ENCODE peak calls at places on chromosomes 16 and 17, in nine cellular contexts. One of them, this sample, is unnamed.

GRCh38 chr17:47240806-47241205 is 12.8 kb upstream of the ITGB3 start:
- DNase-seq in neural crest cell: no peak
- DNase-seq in ovary: no peak
- DNase-seq in tibial artery: no peak
- DNase-seq in AG04450: no peak
- DNase-seq in HFFc6: no peak
- DNase-seq in IMR-90: no peak
- DNase-seq in mesothelial cell of epicardium: no peak
- DNase-seq in cardiac muscle cell: no peak
- DNase-seq in this sample: no peak

GRCh38 chr17:5873781-5874180 is 196.4 kb upstream of the WSCD1 start:
- DNase-seq in AG04450: no peak
- DNase-seq in IMR-90: no peak
- DNase-seq in mesothelial cell of epicardium: no peak
- DNase-seq in HFFc6: no peak
- DNase-seq in ovary: no peak
- DNase-seq in cardiac muscle cell: no peak
- DNase-seq in neural crest cell: no peak
- DNase-seq in tibial artery: no peak
- DNase-seq in this sample: no peak

GRCh38 chr17:75535119-75535537 is 9.6 kb downstream of the LLGL2 start:
- DNase-seq in AG04450: no peak
- DNase-seq in tibial artery: no peak
- DNase-seq in cardiac muscle cell: no peak
- DNase-seq in neural crest cell: no peak
- DNase-seq in HFFc6: no peak
- DNase-seq in IMR-90: no peak
- DNase-seq in ovary: no peak
- DNase-seq in mesothelial cell of epicardium: no peak
- DNase-seq in this sample: peak

GRCh38 chr17:323181-323580 is 29.4 kb downstream of the RPH3AL start:
- DNase-seq in cardiac muscle cell: no peak
- DNase-seq in AG04450: no peak
- DNase-seq in mesothelial cell of epicardium: no peak
- DNase-seq in neural crest cell: no peak
- DNase-seq in ovary: peak
- DNase-seq in IMR-90: no peak
- DNase-seq in HFFc6: no peak
- DNase-seq in tibial artery: no peak
- DNase-seq in this sample: no peak

GRCh38 chr16:6081320-6081976 is 983.9 kb upstream of the EEF2KMT start:
- DNase-seq in mesothelial cell of epicardium: peak
- DNase-seq in cardiac muscle cell: no peak
- DNase-seq in HFFc6: no peak
- DNase-seq in AG04450: no peak
- DNase-seq in neural crest cell: peak
- DNase-seq in IMR-90: no peak
- DNase-seq in ovary: no peak
- DNase-seq in tibial artery: no peak
- DNase-seq in this sample: peak

GRCh38 chr17:20097362-20097761 is 88.2 kb downstream of the SPECC1 start:
- DNase-seq in HFFc6: no peak
- DNase-seq in IMR-90: no peak
- DNase-seq in tibial artery: no peak
- DNase-seq in mesothelial cell of epicardium: no peak
- DNase-seq in cardiac muscle cell: no peak
- DNase-seq in neural crest cell: no peak
- DNase-seq in AG04450: no peak
- DNase-seq in ovary: no peak
- DNase-seq in this sample: no peak

GRCh38 chr16:21608647-21609328 is 9.4 kb downstream of the METTL9 start:
- DNase-seq in IMR-90: no peak
- DNase-seq in HFFc6: no peak
- DNase-seq in mesothelial cell of epicardium: no peak
- DNase-seq in neural crest cell: no peak
- DNase-seq in AG04450: no peak
- DNase-seq in ovary: no peak
- DNase-seq in cardiac muscle cell: peak
- DNase-seq in tibial artery: no peak
- DNase-seq in this sample: no peak

GRCh38 chr17:41439375-41439774 is 1.4 kb downstream of the KRT38 start:
- DNase-seq in HFFc6: no peak
- DNase-seq in cardiac muscle cell: peak
- DNase-seq in ovary: no peak
- DNase-seq in tibial artery: no peak
- DNase-seq in mesothelial cell of epicardium: no peak
- DNase-seq in neural crest cell: no peak
- DNase-seq in AG04450: no peak
- DNase-seq in IMR-90: peak
- DNase-seq in this sample: no peak

GRCh38 chr16:50266337-50267091 is at the start of gene ADCY7:
- DNase-seq in tibial artery: peak
- DNase-seq in AG04450: peak
- DNase-seq in neural crest cell: no peak
- DNase-seq in mesothelial cell of epicardium: peak
- DNase-seq in HFFc6: peak
- DNase-seq in cardiac muscle cell: peak
- DNase-seq in ovary: peak
- DNase-seq in IMR-90: peak
- DNase-seq in this sample: no peak

DNA sequence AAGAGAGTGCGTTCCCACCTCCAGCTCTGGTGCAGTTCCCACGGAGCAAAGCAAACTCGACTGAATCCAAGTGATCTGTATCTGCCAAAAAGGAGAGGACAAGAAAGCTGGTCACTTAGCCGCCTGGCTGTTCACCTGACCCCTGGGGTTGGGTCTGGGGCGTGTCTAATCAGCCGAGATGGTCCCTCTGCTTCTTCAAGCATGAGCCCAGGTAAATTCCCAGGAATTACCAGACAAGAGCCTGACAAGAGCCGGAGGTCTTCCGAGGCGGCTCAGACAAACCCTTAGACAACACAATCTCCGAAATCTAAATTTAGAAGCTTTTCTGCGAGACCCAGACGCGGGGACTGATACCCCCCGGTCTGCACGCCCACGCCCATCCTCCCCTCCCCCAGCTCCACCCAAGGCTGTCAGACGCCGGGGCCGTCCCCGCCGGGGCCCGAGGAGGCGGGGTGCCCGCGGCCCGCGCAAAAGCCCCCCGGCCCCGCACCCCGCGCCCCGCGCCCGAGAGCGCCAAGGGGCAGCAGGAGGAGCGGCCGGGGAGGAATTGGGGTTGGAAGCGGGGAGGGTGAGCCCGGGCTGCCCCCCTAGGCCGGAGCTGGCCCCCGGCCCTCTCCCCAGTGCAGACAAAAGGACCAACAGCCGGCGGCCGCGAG is 661 bp downstream of the ZNF821 start:
- DNase-seq in ovary: peak
- DNase-seq in AG04450: no peak
- DNase-seq in mesothelial cell of epicardium: peak
- DNase-seq in IMR-90: peak
- DNase-seq in tibial artery: peak
- DNase-seq in cardiac muscle cell: peak
- DNase-seq in HFFc6: no peak
- DNase-seq in neural crest cell: peak
- DNase-seq in this sample: peak
- TF ChIP-seq CTCF in ovary: no peak
- TF ChIP-seq CTCF in AG04450: peak
- TF ChIP-seq CTCF in mesothelial cell of epicardium: no peak
- TF ChIP-seq CTCF in IMR-90: peak
- TF ChIP-seq CTCF in tibial artery: peak
- TF ChIP-seq CTCF in cardiac muscle cell: no peak
- TF ChIP-seq CTCF in HFFc6: no peak
- TF ChIP-seq CTCF in neural crest cell: peak
- TF ChIP-seq CTCF in this sample: no peak

DNA sequence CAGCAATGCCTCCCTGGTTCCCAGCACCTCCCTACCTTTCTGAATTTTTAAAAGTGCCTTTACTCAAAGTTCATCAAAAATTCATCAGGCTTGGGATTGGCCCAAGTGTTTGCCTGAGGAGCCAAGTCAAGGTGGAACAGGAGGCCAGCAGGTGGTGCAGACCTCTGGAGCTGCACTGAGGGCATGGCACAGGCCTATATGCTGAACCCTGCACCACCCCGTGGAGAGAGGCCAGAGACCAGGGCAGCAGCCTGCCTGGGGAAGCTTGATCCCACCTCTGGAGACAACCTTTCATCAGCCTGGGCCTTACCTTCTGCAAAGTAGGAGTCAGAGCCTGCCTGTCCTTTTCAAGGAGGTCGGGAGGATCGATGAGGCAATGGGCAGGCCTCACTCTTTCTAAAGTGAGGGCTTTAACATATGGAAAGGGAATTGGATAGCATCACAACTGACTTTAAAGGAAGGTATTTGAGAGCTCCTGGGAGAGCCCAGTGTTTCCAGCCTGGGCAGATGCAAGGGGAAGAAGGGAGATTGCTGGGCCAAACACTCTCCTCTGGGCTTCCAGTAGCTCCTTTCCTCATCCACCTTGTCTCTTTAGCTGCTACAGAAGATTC is 31.8 kb upstream of the TMEM132E start:
- DNase-seq in IMR-90: no peak
- DNase-seq in tibial artery: no peak
- DNase-seq in ovary: no peak
- DNase-seq in mesothelial cell of epicardium: no peak
- DNase-seq in neural crest cell: no peak
- DNase-seq in AG04450: no peak
- DNase-seq in HFFc6: no peak
- DNase-seq in cardiac muscle cell: no peak
- DNase-seq in this sample: no peak
- TF ChIP-seq CTCF in IMR-90: no peak
- TF ChIP-seq CTCF in tibial artery: no peak
- TF ChIP-seq CTCF in ovary: no peak
- TF ChIP-seq CTCF in mesothelial cell of epicardium: no peak
- TF ChIP-seq CTCF in neural crest cell: no peak
- TF ChIP-seq CTCF in AG04450: no peak
- TF ChIP-seq CTCF in HFFc6: no peak
- TF ChIP-seq CTCF in cardiac muscle cell: no peak
- TF ChIP-seq CTCF in this sample: no peak

GRCh38 chr17:81397314-81398169 is 2.3 kb downstream of the BAHCC1 start:
- DNase-seq in mesothelial cell of epicardium: no peak
- DNase-seq in cardiac muscle cell: peak
- DNase-seq in tibial artery: no peak
- DNase-seq in HFFc6: peak
- DNase-seq in neural crest cell: peak
- DNase-seq in AG04450: no peak
- DNase-seq in ovary: no peak
- DNase-seq in IMR-90: peak
- DNase-seq in this sample: peak
- TF ChIP-seq CTCF in mesothelial cell of epicardium: peak
- TF ChIP-seq CTCF in cardiac muscle cell: peak
- TF ChIP-seq CTCF in tibial artery: peak
- TF ChIP-seq CTCF in HFFc6: peak
- TF ChIP-seq CTCF in neural crest cell: peak
- TF ChIP-seq CTCF in AG04450: peak
- TF ChIP-seq CTCF in ovary: peak
- TF ChIP-seq CTCF in IMR-90: no peak
- TF ChIP-seq CTCF in this sample: peak

GRCh38 chr16:67677712-67678111 is 11.1 kb downstream of the C16orf86 start:
- DNase-seq in HFFc6: no peak
- DNase-seq in AG04450: no peak
- DNase-seq in mesothelial cell of epicardium: no peak
- DNase-seq in IMR-90: no peak
- DNase-seq in cardiac muscle cell: no peak
- DNase-seq in neural crest cell: no peak
- DNase-seq in tibial artery: no peak
- DNase-seq in ovary: no peak
- DNase-seq in this sample: no peak

GRCh38 chr16:67675579-67675935 is 8.9 kb downstream of the C16orf86 start:
- DNase-seq in IMR-90: no peak
- DNase-seq in AG04450: no peak
- DNase-seq in cardiac muscle cell: no peak
- DNase-seq in ovary: peak
- DNase-seq in tibial artery: no peak
- DNase-seq in neural crest cell: no peak
- DNase-seq in mesothelial cell of epicardium: no peak
- DNase-seq in HFFc6: no peak
- DNase-seq in this sample: no peak

GRCh38 chr16:67675999-67676398 is 9.4 kb downstream of the C16orf86 start:
- DNase-seq in tibial artery: no peak
- DNase-seq in ovary: no peak
- DNase-seq in mesothelial cell of epicardium: no peak
- DNase-seq in neural crest cell: no peak
- DNase-seq in IMR-90: no peak
- DNase-seq in HFFc6: no peak
- DNase-seq in AG04450: no peak
- DNase-seq in cardiac muscle cell: no peak
- DNase-seq in this sample: no peak

GRCh38 chr16:67676939-67677338 is 10.3 kb downstream of the C16orf86 start:
- DNase-seq in cardiac muscle cell: no peak
- DNase-seq in mesothelial cell of epicardium: no peak
- DNase-seq in HFFc6: no peak
- DNase-seq in IMR-90: no peak
- DNase-seq in ovary: no peak
- DNase-seq in tibial artery: no peak
- DNase-seq in neural crest cell: no peak
- DNase-seq in AG04450: no peak
- DNase-seq in this sample: no peak

DNA sequence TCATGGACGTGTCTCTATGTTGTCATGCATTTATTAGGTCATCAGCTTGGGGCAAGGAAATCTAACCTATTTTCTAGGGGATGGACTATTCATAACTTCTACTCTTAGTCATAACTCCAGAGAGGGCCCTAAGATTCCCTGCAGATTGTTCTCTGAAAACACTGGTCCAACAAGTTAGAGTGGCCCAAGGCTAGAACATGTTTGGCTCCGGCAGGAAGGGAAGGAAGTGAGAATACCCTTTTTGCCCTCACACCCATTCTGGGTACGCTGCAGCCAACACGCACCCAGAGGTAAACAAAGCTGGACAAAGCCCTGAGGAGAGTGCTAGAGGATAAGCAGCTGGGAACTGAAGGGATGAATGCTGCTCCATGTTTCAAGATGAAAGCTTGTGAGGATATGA is 9.9 kb downstream of the C16orf86 start:
- DNase-seq in ovary: no peak
- DNase-seq in neural crest cell: no peak
- DNase-seq in AG04450: no peak
- DNase-seq in cardiac muscle cell: no peak
- DNase-seq in HFFc6: no peak
- DNase-seq in tibial artery: no peak
- DNase-seq in mesothelial cell of epicardium: no peak
- DNase-seq in IMR-90: no peak
- DNase-seq in this sample: no peak
- TF ChIP-seq CTCF in ovary: no peak
- TF ChIP-seq CTCF in neural crest cell: no peak
- TF ChIP-seq CTCF in AG04450: no peak
- TF ChIP-seq CTCF in cardiac muscle cell: no peak
- TF ChIP-seq CTCF in HFFc6: no peak
- TF ChIP-seq CTCF in tibial artery: no peak
- TF ChIP-seq CTCF in mesothelial cell of epicardium: no peak
- TF ChIP-seq CTCF in IMR-90: no peak
- TF ChIP-seq CTCF in this sample: no peak

This sample was measured in progenitor cell of endocrine pancreas.